ENCODE peak calls at places on chromosomes 2 and 18, in ten cellular contexts. J is mesendoderm; A is Peyer's patch; H is suprapubic skin; C is astrocyte; U is naive thymus-derived CD4-positive, alpha-beta T cell; D is left ventricle myocardium inferior; N is PC-9; Y is fibroblast of lung; E is tibial nerve. R is an unnamed sample.

GRCh38 chr18:60471652-60472051 is 99.1 kb upstream of the MC4R start:
- DNase-seq in J (no peak), A (no peak), H (no peak), C (peak; percentile 85), U (no peak), D (no peak), N (no peak), Y (peak; percentile 89), E (no peak), R (no peak)

GRCh38 chr2:15820927-15821326 is 119.4 kb upstream of the MYCN start:
- DNase-seq in J (no peak), A (no peak), H (no peak), C (no peak), U (no peak), D (no peak), N (no peak), Y (no peak), E (no peak), R (no peak)

GRCh38 chr2:71695235-71696120 is 242.1 kb downstream of the DYSF start:
- DNase-seq in J (no peak), A (no peak), H (peak; percentile 43), C (no peak), U (no peak), D (no peak), N (no peak), Y (no peak), E (no peak), R (peak; percentile 22)

GRCh38 chr2:23606196-23606595 is 221.2 kb downstream of the KLHL29 start:
- DNase-seq in J (no peak), A (no peak), H (no peak), C (no peak), U (no peak), D (no peak), N (no peak), Y (no peak), E (no peak), R (no peak)

GRCh38 chr18:14189858-14190257 is 57.6 kb upstream of the ZNF519 start:
- DNase-seq in J (no peak), A (no peak), H (no peak), C (peak; percentile 11), U (no peak), D (no peak), N (peak; percentile 61), Y (peak; percentile 27), E (no peak), R (no peak)

GRCh38 chr18:22844184-22844583 is 88.9 kb upstream of the RBBP8 start:
- DNase-seq in J (no peak), A (no peak), H (no peak), C (peak; percentile 47), U (no peak), D (no peak), N (peak; percentile 8), Y (peak; percentile 57), E (no peak), R (no peak)

GRCh38 chr18:79818036-79818435 is 20.3 kb downstream of the KCNG2 start:
- DNase-seq in J (no peak), A (peak; percentile 9), H (no peak), C (no peak), U (no peak), D (no peak), N (no peak), Y (no peak), E (no peak), R (no peak)

GRCh38 chr2:72181616-72182015 is 34.0 kb upstream of the CYP26B1 start:
- DNase-seq in J (peak; percentile 71), A (no peak), H (no peak), C (no peak), U (no peak), D (no peak), N (no peak), Y (no peak), E (no peak), R (no peak)

GRCh38 chr18:45142868-45143267 is 462.2 kb downstream of the SETBP1 start:
- DNase-seq in J (no peak), A (no peak), H (no peak), C (no peak), U (no peak), D (no peak), N (no peak), Y (no peak), E (no peak), R (no peak)

GRCh38 chr2:166957686-166958085 is 69.4 kb downstream of the XIRP2 start:
- DNase-seq in J (peak; percentile 10), A (no peak), H (no peak), C (no peak), U (no peak), D (no peak), N (no peak), Y (no peak), E (no peak), R (no peak)

GRCh38 chr18:64100136-64100922 is 48.6 kb downstream of the LINC00305 start:
- DNase-seq in J (no peak), A (no peak), H (no peak), C (no peak), U (no peak), D (no peak), N (no peak), Y (no peak), E (no peak), R (no peak)

GRCh38 chr2:170298861-170299429 is 121.0 kb downstream of the MYO3B start:
- DNase-seq in J (no peak), A (no peak), H (no peak), C (no peak), U (no peak), D (no peak), N (no peak), Y (no peak), E (no peak), R (no peak)

GRCh38 chr2:86815616-86816015 is 24.9 kb upstream of the CD8A start:
- DNase-seq in J (no peak), A (no peak), H (no peak), C (no peak), U (no peak), D (no peak), N (no peak), Y (no peak), E (no peak), R (no peak)

GRCh38 chr2:97759727-97760407 is 46.5 kb downstream of the ZAP70 start:
- DNase-seq in J (no peak), A (no peak), H (no peak), C (no peak), U (no peak), D (no peak), N (no peak), Y (no peak), E (no peak), R (no peak)
- H3K36me3 ChIP-seq in J (peaks cover 6% of the 10 kb centered on the region), A (no peaks in the 10 kb centered on the region), H (peaks cover 92% of the 10 kb centered on the region), C (peaks cover 24% of the 10 kb centered on the region), U (peaks cover 79% of the 10 kb centered on the region), D (peaks cover 86% of the 10 kb centered on the region), N (peaks cover 7% of the 10 kb centered on the region), Y (peaks cover 11% of the 10 kb centered on the region), E (peaks cover 96% of the 10 kb centered on the region), R (peaks cover 40% of the 10 kb centered on the region)

DNA sequence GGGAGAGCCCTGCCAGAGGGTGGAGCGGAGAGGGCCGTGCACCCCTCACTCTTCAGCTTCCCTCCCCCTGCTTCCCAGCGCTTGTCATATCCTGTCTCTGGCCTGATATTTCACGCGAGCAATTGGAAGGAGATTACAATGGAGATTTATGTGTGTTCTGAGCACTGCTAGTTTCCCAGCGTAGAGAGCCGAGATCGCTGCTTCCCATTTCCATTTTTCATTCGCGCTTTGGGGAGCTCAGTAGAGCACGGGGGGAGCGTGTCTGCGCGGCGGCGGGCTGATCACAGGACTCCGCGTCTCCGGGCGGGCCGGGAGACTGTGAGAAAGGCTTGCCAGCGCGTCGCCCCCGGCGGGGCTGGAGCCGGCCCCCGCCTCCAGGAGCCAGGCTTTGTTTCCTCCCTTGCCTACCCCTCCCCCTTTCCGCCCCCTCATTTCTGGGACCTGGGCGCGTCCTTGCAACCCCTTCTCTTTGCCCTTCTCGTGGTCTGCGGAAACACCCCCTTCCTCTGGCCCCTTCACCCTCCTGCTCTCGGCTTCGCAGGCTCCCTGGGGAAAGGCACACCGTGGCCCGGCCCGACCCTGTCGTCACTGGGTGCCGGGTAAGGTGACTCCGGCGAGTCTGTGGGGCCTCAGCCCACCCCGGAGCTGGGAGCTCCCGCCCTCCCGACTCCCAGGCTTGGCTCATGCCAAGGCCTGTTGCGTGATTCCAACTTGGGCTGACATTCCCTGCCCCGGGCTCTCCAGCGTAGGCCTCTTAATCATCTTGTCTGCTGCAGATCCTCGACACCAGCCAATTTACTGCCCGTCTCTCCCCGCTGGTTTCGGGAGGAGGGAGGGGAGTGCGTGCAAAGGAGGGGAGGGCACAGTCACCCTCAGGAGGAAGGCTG is 5.8 kb downstream of the DLX2 start:
- DNase-seq in J (peak; percentile 73), A (no peak), H (no peak), C (peak; percentile 39), U (no peak), D (no peak), N (peak; percentile 44), Y (peak; percentile 56), E (no peak), R (peak; percentile 83)
- H3K27ac ChIP-seq in J (no peak overlapping the region), A (no peak overlapping the region), H (peak overlapping the region; percentile 35), C (no peak overlapping the region), U (no peak overlapping the region), D (no peak overlapping the region), N (no peak overlapping the region), Y (peak overlapping the region; percentile 3), E (no peak overlapping the region), R (peak overlapping the region; percentile 94)

GRCh38 chr2:233849607-233850271 is 4.6 kb downstream of the HJURP start:
- DNase-seq in J (no peak), A (no peak), H (no peak), C (no peak), U (no peak), D (no peak), N (no peak), Y (no peak), E (no peak), R (no peak)

GRCh38 chr2:233851169-233851568 is 3.2 kb downstream of the HJURP start:
- DNase-seq in J (no peak), A (no peak), H (no peak), C (no peak), U (no peak), D (no peak), N (no peak), Y (no peak), E (no peak), R (no peak)

GRCh38 chr2:233848276-233848675 is 6.1 kb downstream of the HJURP start:
- DNase-seq in J (no peak), A (no peak), H (no peak), C (no peak), U (no peak), D (no peak), N (no peak), Y (no peak), E (no peak), R (no peak)

GRCh38 chr2:233852056-233852455 is 2.3 kb downstream of the HJURP start:
- DNase-seq in J (no peak), A (no peak), H (no peak), C (no peak), U (no peak), D (no peak), N (no peak), Y (no peak), E (no peak), R (no peak)

GRCh38 chr2:233850745-233851144 is 3.6 kb downstream of the HJURP start:
- DNase-seq in J (no peak), A (no peak), H (no peak), C (no peak), U (no peak), D (no peak), N (no peak), Y (no peak), E (no peak), R (no peak)
- H3K4me1 ChIP-seq in J (peaks cover 4% of the 10 kb centered on the region), A (peaks cover 3% of the 10 kb centered on the region), H (peaks cover 12% of the 10 kb centered on the region), C (peaks cover 8% of the 10 kb centered on the region), U (peaks cover 6% of the 10 kb centered on the region), D (peaks cover 17% of the 10 kb centered on the region), N (peaks cover 32% of the 10 kb centered on the region), Y (peaks cover 6% of the 10 kb centered on the region), E (peaks cover 8% of the 10 kb centered on the region), R (peaks cover 15% of the 10 kb centered on the region)

GRCh38 chr18:34864836-34865497 is 154.9 kb downstream of the DTNA start:
- DNase-seq in J (no peak), A (no peak), H (no peak), C (no peak), U (no peak), D (no peak), N (no peak), Y (no peak), E (no peak), R (no peak)
- H3K36me3 ChIP-seq in J (no peaks in the 10 kb centered on the region), A (no peaks in the 10 kb centered on the region), H (no peaks in the 10 kb centered on the region), C (no peaks in the 10 kb centered on the region), U (no peaks in the 10 kb centered on the region), D (peaks cover 9% of the 10 kb centered on the region), N (no peaks in the 10 kb centered on the region), Y (no peaks in the 10 kb centered on the region), E (no peaks in the 10 kb centered on the region), R (no peaks in the 10 kb centered on the region)